ENCODE peak calls at places on chromosomes 4 and X, in five cellular contexts. S is HCT116, R is A673, V is fibroblast of lung, B is GM23338. T is an unnamed sample.

GRCh38 chrX:73850124-73851013 is 287.4 kb downstream of the CHIC1 start:
- DNase-seq in S (peak), R (peak), V (peak), B (peak), T (peak)

GRCh38 chr4:95360256-95360903 is 188.4 kb downstream of the UNC5C start:
- DNase-seq in S (no peak), R (no peak), V (no peak), B (no peak), T (no peak)

GRCh38 chr4:186193851-186194250 is 2.5 kb downstream of the CYP4V2 start:
- DNase-seq in S (no peak), R (no peak), V (no peak), B (no peak), T (peak)

GRCh38 chr4:7779194-7779768 is 160.4 kb downstream of the AFAP1 start:
- DNase-seq in S (no peak), R (peak), V (peak), B (no peak), T (no peak)

GRCh38 chr4:156547439-156547838 is 424.2 kb downstream of the PDGFC start:
- DNase-seq in S (no peak), R (peak), V (peak), B (no peak), T (peak)

GRCh38 chrX:48003367-48003757 is 427 bp downstream of the ZNF182 start:
- DNase-seq in S (no peak), R (no peak), V (no peak), B (no peak), T (no peak)

GRCh38 chrX:6120329-6120728 is 108.3 kb downstream of the NLGN4X start:
- DNase-seq in S (no peak), R (peak), V (no peak), B (no peak), T (no peak)

GRCh38 chr4:68599150-68599549 is 23.0 kb upstream of the UGT2B17 start:
- DNase-seq in S (no peak), R (no peak), V (no peak), B (no peak), T (no peak)

GRCh38 chrX:39248330-39248729 is 447.1 kb downstream of the MID1IP1 start:
- DNase-seq in S (no peak), R (peak), V (no peak), B (no peak), T (no peak)

GRCh38 chrX:140040397-140040796 is 75.1 kb upstream of the CXorf66 start:
- DNase-seq in S (no peak), R (peak), V (peak), B (no peak), T (peak)

GRCh38 chr4:90121961-90122748 is 5.0 kb upstream of the CCSER1 start:
- DNase-seq in S (no peak), R (no peak), V (peak), B (no peak), T (no peak)

GRCh38 chr4:135243960-135244561 is 1042.5 kb upstream of the PABPC4L start:
- DNase-seq in S (no peak), R (no peak), V (peak), B (no peak), T (peak)

GRCh38 chr4:151110236-151110635 is 10.8 kb downstream of the RPS3A start:
- DNase-seq in S (no peak), R (no peak), V (no peak), B (no peak), T (no peak)

GRCh38 chr4:159006202-159006601 is 96.7 kb upstream of the RAPGEF2 start:
- DNase-seq in S (peak), R (peak), V (peak), B (peak), T (peak)

GRCh38 chr4:153988446-153988845 is 199.6 kb upstream of the SFRP2 start:
- DNase-seq in S (no peak), R (no peak), V (peak), B (no peak), T (no peak)

GRCh38 chr4:12421364-12421763 is 992.7 kb upstream of the HS3ST1 start:
- DNase-seq in S (peak), R (no peak), V (no peak), B (no peak), T (peak)

GRCh38 chrX:79078114-79078513 is 66.4 kb upstream of the GPR174 start:
- DNase-seq in S (no peak), R (no peak), V (no peak), B (no peak), T (no peak)

GRCh38 chr4:139887378-139887801 is 221.8 kb downstream of the MGST2 start:
- DNase-seq in S (no peak), R (no peak), V (no peak), B (no peak), T (no peak)

GRCh38 chr4:109703664-109704351 is 563 bp upstream of the CASP6 start:
- DNase-seq in S (no peak), R (peak), V (no peak), B (no peak), T (peak)

GRCh38 chrX:63458981-63459380 is 107.8 kb upstream of the SPIN4 start:
- DNase-seq in S (no peak), R (no peak), V (no peak), B (no peak), T (no peak)

GRCh38 chrX:70755850-70756249 is 152.7 kb downstream of the TEX11 start:
- DNase-seq in S (no peak), R (no peak), V (no peak), B (peak), T (no peak)

GRCh38 chrX:112738347-112739033 is 58.8 kb upstream of the LHFPL1 start:
- DNase-seq in S (no peak), R (no peak), V (no peak), B (no peak), T (no peak)

GRCh38 chr4:73704314-73705055 is 35.9 kb upstream of the CXCL8 start:
- DNase-seq in S (peak), R (peak), V (peak), B (peak), T (peak)

GRCh38 chrX:132636080-132636479 is 147.2 kb upstream of the MBNL3 start:
- DNase-seq in S (no peak), R (peak), V (no peak), B (peak), T (no peak)

GRCh38 chrX:97740886-97741285 is 857.2 kb downstream of the RPA4 start:
- DNase-seq in S (no peak), R (no peak), V (peak), B (no peak), T (peak)

GRCh38 chrX:38804481-38805293 is 3.4 kb downstream of the MID1IP1 start:
- DNase-seq in S (no peak), R (peak), V (no peak), B (peak), T (peak)

GRCh38 chr4:172838108-172838507 is 330.5 kb upstream of the GALNT7 start:
- DNase-seq in S (no peak), R (no peak), V (no peak), B (peak), T (no peak)

GRCh38 chr4:4839471-4839810 is 20.0 kb upstream of the MSX1 start:
- DNase-seq in S (no peak), R (no peak), V (no peak), B (no peak), T (no peak)

GRCh38 chr4:143437476-143437875 is 76.0 kb upstream of the SMARCA5 start:
- DNase-seq in S (no peak), R (no peak), V (no peak), B (no peak), T (no peak)

GRCh38 chr4:89251396-89251795 is 56.2 kb downstream of the GPRIN3 start:
- DNase-seq in S (no peak), R (no peak), V (no peak), B (no peak), T (no peak)

GRCh38 chr4:36244257-36245084 is at the start of gene ARAP2:
- DNase-seq in S (peak), R (no peak), V (peak), B (peak), T (peak)

GRCh38 chr4:87478732-87479250 is 50.4 kb downstream of the SPARCL1 start:
- DNase-seq in S (no peak), R (no peak), V (no peak), B (no peak), T (no peak)

GRCh38 chr4:48970471-48970921 is 15.6 kb upstream of the CWH43 start:
- DNase-seq in S (peak), R (peak), V (peak), B (no peak), T (no peak)

GRCh38 chr4:102779204-102779603 is 18.4 kb upstream of the MANBA start:
- DNase-seq in S (no peak), R (no peak), V (no peak), B (no peak), T (no peak)

GRCh38 chr4:169060396-169061081 is 50.5 kb upstream of the CBR4 start:
- DNase-seq in S (no peak), R (no peak), V (no peak), B (no peak), T (no peak)
- TF ChIP-seq EZH2 in S (no peak), R (no peak), V (no peak), B (no peak), T (no peak)

DNA sequence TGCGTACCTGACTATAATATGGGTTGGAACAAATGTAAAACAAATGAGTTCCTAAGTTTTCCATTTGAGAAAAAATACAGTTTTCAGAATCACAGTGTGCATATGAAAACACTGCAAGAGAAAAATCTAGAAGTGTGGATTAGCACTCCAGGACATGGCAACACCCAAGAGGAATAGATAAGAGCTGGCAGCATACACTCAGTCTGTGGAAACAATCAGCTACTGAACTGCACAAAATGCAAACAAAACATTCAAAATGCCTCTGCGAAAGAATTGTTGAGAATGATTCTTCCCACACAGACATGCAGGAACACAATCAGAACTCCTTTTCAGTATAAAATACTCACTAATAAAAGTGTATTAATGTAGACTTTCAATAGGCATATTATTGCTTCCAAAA is 39.9 kb downstream of the ATP8A1 start:
- DNase-seq in S (no peak), R (no peak), V (no peak), B (no peak), T (no peak)
- TF ChIP-seq EZH2 in S (no peak), R (no peak), V (no peak), B (no peak), T (no peak)

GRCh38 chrX:13906103-13906502 is 89.2 kb upstream of the GPM6B start:
- DNase-seq in S (no peak), R (peak), V (no peak), B (no peak), T (no peak)
- TF ChIP-seq EZH2 in S (no peak), R (no peak), V (no peak), B (no peak), T (no peak)

DNA sequence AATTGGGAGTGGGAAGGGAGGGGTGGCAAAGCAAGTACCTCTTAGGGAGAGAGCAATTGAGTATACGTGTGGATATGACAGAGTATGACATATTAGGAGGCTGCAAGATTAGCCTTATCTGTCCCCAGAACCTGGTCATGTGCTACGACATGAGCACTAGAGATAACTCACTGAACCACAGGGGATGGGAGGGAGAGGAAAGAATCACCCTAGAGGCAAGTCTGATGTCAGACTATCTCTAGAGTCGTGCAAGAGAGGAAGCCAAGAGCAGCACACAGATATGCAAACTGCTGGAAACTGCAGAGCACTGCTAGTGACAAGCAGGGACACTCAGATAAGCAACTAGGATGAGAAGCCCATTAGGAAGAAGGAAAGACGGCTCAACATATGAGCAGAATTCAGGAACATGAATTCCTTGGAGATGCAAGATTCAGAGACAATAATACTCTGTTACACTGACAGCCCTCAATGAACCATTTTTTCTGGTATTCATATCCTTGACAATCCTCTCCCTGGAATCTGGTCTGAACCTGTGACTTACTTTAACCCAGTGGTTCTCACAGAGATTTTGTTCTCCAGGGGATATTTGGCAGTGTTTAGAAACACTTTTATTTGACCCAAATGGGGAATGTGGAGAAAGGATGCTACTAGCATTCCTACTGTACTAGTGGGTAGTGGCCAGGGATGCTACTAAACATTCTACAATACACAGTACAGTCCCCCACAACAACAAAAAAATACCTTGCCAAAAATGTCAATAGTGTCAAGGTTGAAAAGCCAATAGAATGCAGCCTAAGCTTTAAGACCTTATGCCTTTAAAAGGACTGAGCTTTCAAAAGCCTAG is 84.0 kb upstream of the BMP2K start:
- DNase-seq in S (no peak), R (no peak), V (no peak), B (no peak), T (peak)
- TF ChIP-seq EZH2 in S (no peak), R (no peak), V (no peak), B (no peak), T (no peak)

GRCh38 chr4:174214102-174214878 is 69.2 kb downstream of the FBXO8 start:
- DNase-seq in S (no peak), R (no peak), V (no peak), B (peak), T (peak)
- TF ChIP-seq EZH2 in S (no peak), R (no peak), V (peak), B (peak), T (peak)

GRCh38 chr4:41257901-41258300 is 1.2 kb downstream of the UCHL1 start:
- DNase-seq in S (no peak), R (peak), V (no peak), B (no peak), T (no peak)
- TF ChIP-seq EZH2 in S (no peak), R (no peak), V (peak), B (no peak), T (no peak)

GRCh38 chrX:50871922-50872453 is 38.5 kb upstream of the BMP15 start:
- DNase-seq in S (no peak), R (no peak), V (peak), B (no peak), T (no peak)
- TF ChIP-seq EZH2 in S (no peak), R (no peak), V (no peak), B (no peak), T (no peak)

DNA sequence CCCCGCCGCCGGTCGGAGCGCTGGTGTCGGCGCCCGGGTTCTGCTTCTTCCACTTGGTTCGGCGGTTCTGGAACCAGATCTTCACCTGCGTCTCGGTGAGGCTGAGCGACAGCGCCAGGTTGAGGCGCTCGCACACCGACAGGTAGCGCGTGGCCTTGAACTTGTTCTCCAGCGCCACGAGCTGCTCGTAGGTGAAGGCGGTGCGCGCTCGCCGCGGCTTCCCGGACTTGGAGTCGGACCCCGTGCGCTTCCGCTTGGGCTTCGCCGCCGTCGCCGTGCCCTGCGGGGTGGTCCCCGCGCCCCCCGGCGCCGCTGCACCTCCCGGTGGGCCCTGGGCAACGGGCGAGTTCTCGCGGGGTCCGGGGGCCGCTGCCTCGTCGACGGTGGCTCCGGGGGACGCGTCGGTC is 3.1 kb downstream of the NKX1-1 start:
- DNase-seq in S (no peak), R (no peak), V (no peak), B (peak), T (peak)
- TF ChIP-seq EZH2 in S (no peak), R (no peak), V (peak), B (peak), T (no peak)

T was measured in hepatocyte.